ENCODE peak calls at places on chromosomes 6 and 20, in eight cellular contexts. E is CD8-positive, alpha-beta T cell; B is A549; T is PC-9; N is left lung; F is A673; Z is IMR-90; A is CD4-positive, alpha-beta memory T cell. U is an unnamed sample. For H3K4me1, the result is how much of the 10 kb centered on the place peaks cover.

GRCh38 chr20:650954-651353 is 2.0 kb downstream of the SRXN1 start:
- DNase-seq in E (no peak), B (no peak), T (no peak), N (no peak), F (no peak), Z (no peak), A (no peak), U (no peak)

GRCh38 chr6:26311012-26311384 is 54.0 kb upstream of the BTN3A2 start:
- DNase-seq in E (peak), B (no peak), T (no peak), N (no peak), F (peak), Z (peak), A (peak), U (peak)

GRCh38 chr6:30160391-30160790 is 620 bp downstream of the TRIM10 start:
- DNase-seq in E (no peak), B (no peak), T (no peak), N (no peak), F (no peak), Z (no peak), A (no peak), U (no peak)

GRCh38 chr6:155237613-155238012 is 26.2 kb upstream of the CLDN20 start:
- DNase-seq in E (no peak), B (no peak), T (no peak), N (no peak), F (no peak), Z (no peak), A (no peak), U (no peak)

GRCh38 chr20:56574531-56575142 is 41.6 kb downstream of the FAM209B start:
- DNase-seq in E (no peak), B (no peak), T (no peak), N (no peak), F (no peak), Z (no peak), A (no peak), U (no peak)

GRCh38 chr6:46059608-46060007 is 43.9 kb upstream of the CLIC5 start:
- DNase-seq in E (no peak), B (no peak), T (no peak), N (peak), F (no peak), Z (no peak), A (no peak), U (no peak)

GRCh38 chr20:16290358-16290757 is 282.9 kb downstream of the KIF16B start:
- DNase-seq in E (no peak), B (no peak), T (no peak), N (no peak), F (no peak), Z (no peak), A (no peak), U (no peak)

GRCh38 chr6:111087871-111088667 is 766 bp downstream of the SLC16A10 start:
- DNase-seq in E (peak), B (no peak), T (peak), N (peak), F (peak), Z (no peak), A (peak), U (no peak)

GRCh38 chr20:47336013-47336754 is 20.3 kb downstream of the ZMYND8 start:
- DNase-seq in E (no peak), B (no peak), T (no peak), N (no peak), F (no peak), Z (peak), A (no peak), U (peak)

GRCh38 chr6:20020526-20020925 is 183.4 kb downstream of the ID4 start:
- DNase-seq in E (no peak), B (no peak), T (no peak), N (no peak), F (no peak), Z (no peak), A (no peak), U (no peak)

GRCh38 chr6:132919476-132919875 is 105.1 kb downstream of the RPS12 start:
- DNase-seq in E (no peak), B (no peak), T (peak), N (peak), F (no peak), Z (peak), A (no peak), U (no peak)

GRCh38 chr6:132919028-132919427 is 104.7 kb downstream of the RPS12 start:
- DNase-seq in E (no peak), B (no peak), T (no peak), N (no peak), F (peak), Z (peak), A (no peak), U (no peak)
- H3K4me3 ChIP-seq in E (no peak), B (no peak), T (no peak), N (no peak), F (no peak), Z (peak), A (no peak), U (no peak)

GRCh38 chr6:109472132-109472995 is 10.7 kb downstream of the ZBTB24 start:
- DNase-seq in E (no peak), B (no peak), T (no peak), N (no peak), F (no peak), Z (no peak), A (no peak), U (no peak)
- H3K4me1 ChIP-seq in E (under half), B (under half), T (under half), N (under half), F (under half), Z (under half), A (under half), U (under half)

DNA sequence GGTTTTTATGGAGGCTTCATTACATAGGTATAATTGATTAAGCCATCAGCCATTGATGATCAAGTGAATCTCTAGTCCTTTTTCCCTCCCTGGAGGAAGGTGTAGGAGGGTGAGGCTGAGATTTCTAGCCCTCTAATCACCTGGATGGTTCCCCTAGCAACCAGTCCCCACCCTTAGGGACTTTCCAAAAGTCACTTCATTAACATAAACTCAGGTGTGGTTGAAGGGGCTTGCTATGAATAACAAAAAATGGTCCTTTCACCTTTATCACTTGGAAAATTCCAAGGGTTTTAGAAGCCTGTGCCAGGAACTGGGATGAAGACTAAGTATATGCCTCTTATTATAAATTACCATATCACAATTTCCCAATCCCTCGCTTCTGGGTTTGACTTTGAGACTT is 40.4 kb downstream of the SMPDL3A start:
- DNase-seq in E (no peak), B (no peak), T (no peak), N (no peak), F (no peak), Z (no peak), A (no peak), U (no peak)
- H3K4me3 ChIP-seq in E (no peak), B (no peak), T (no peak), N (no peak), F (no peak), Z (no peak), A (no peak), U (no peak)

DNA sequence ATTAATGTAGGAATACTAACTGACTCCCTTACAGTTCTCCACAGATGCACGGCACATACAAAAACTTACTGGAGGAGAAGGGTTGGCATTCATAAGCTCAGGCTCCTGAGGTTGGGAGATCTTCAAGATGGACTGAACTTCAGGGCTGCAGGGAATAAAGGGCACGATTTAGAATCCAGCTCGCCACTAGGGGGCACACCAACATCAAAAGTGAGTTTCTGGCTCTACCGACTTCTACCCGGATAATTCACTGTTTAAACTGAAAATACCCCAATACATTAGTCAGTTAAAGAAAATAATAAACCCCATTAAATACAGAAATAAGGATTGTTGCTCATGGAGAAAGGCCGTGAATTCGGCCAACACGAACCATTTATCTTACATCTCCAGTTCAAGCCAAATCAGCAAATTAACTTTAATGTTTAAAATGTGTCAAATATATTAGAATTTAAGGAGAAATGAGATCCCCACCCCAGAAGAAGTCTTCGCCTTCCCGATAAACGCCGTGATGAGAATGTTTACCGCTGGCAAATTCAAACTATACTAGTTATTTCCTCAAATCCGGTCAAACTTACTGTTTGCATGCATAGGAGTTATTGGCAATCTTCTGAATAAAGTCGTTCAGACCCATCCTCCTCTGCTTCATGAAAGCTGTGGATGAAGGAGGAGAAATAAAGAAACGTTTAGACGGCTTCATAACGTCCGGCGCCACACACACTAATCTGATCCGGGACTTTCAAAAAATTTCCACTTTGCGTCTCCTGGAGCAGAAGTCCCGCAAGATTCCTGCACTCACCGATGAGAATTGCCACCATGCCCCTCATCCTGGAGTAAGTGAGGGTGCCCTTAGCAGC is 121.7 kb upstream of the SLC2A12 start:
- DNase-seq in E (peak), B (peak), T (peak), N (peak), F (peak), Z (peak), A (peak), U (peak)
- H3K4me1 ChIP-seq in E (half or more), B (half or more), T (under half), N (under half), F (under half), Z (under half), A (half or more), U (under half)